ENCODE peak calls at places on chromosomes 11 and 22, in eight cellular contexts. One of them, this sample, is unnamed.

GRCh38 chr11:111935331-111936044 is 1.7 kb upstream of the DIXDC1 start:
- DNase-seq in HTR-8/SVneo: no peak
- DNase-seq in HCEC 1CT: no peak
- DNase-seq in EH: no peak
- DNase-seq in T-helper 1 cell: no peak
- DNase-seq in thoracic aorta: no peak
- DNase-seq in activated T-cell treated with anti-CD3 and anti-CD28 coated beads, Interleukin-2, amount 50 U/mL, for 72 hours: peak
- DNase-seq in left kidney: no peak
- DNase-seq in this sample: no peak

GRCh38 chr11:96967616-96968015 is 577.8 kb downstream of the JRKL start:
- DNase-seq in HTR-8/SVneo: no peak
- DNase-seq in HCEC 1CT: peak
- DNase-seq in EH: no peak
- DNase-seq in T-helper 1 cell: no peak
- DNase-seq in thoracic aorta: no peak
- DNase-seq in activated T-cell treated with anti-CD3 and anti-CD28 coated beads, Interleukin-2, amount 50 U/mL, for 72 hours: no peak
- DNase-seq in left kidney: no peak
- DNase-seq in this sample: no peak

GRCh38 chr11:69948256-69949141 is 129.3 kb upstream of the FGF3 start:
- DNase-seq in HTR-8/SVneo: peak
- DNase-seq in HCEC 1CT: no peak
- DNase-seq in EH: peak
- DNase-seq in T-helper 1 cell: no peak
- DNase-seq in thoracic aorta: peak
- DNase-seq in activated T-cell treated with anti-CD3 and anti-CD28 coated beads, Interleukin-2, amount 50 U/mL, for 72 hours: no peak
- DNase-seq in left kidney: peak
- DNase-seq in this sample: peak

GRCh38 chr11:111605681-111606080 is 3.4 kb downstream of the SIK2 start:
- DNase-seq in HTR-8/SVneo: no peak
- DNase-seq in HCEC 1CT: no peak
- DNase-seq in EH: no peak
- DNase-seq in T-helper 1 cell: no peak
- DNase-seq in thoracic aorta: no peak
- DNase-seq in activated T-cell treated with anti-CD3 and anti-CD28 coated beads, Interleukin-2, amount 50 U/mL, for 72 hours: no peak
- DNase-seq in left kidney: no peak
- DNase-seq in this sample: no peak

GRCh38 chr11:93370260-93370659 is 39.7 kb downstream of the DEUP1 start:
- DNase-seq in HTR-8/SVneo: peak
- DNase-seq in HCEC 1CT: peak
- DNase-seq in EH: peak
- DNase-seq in T-helper 1 cell: no peak
- DNase-seq in thoracic aorta: no peak
- DNase-seq in activated T-cell treated with anti-CD3 and anti-CD28 coated beads, Interleukin-2, amount 50 U/mL, for 72 hours: no peak
- DNase-seq in left kidney: no peak
- DNase-seq in this sample: no peak

GRCh38 chr11:126380909-126381308 is 25.4 kb downstream of the ST3GAL4 start:
- DNase-seq in HTR-8/SVneo: no peak
- DNase-seq in HCEC 1CT: no peak
- DNase-seq in EH: no peak
- DNase-seq in T-helper 1 cell: no peak
- DNase-seq in thoracic aorta: no peak
- DNase-seq in activated T-cell treated with anti-CD3 and anti-CD28 coated beads, Interleukin-2, amount 50 U/mL, for 72 hours: no peak
- DNase-seq in left kidney: no peak
- DNase-seq in this sample: no peak

GRCh38 chr11:72352859-72353551 is 81.3 kb downstream of the CLPB start:
- DNase-seq in HTR-8/SVneo: peak
- DNase-seq in HCEC 1CT: no peak
- DNase-seq in EH: peak
- DNase-seq in T-helper 1 cell: no peak
- DNase-seq in thoracic aorta: no peak
- DNase-seq in activated T-cell treated with anti-CD3 and anti-CD28 coated beads, Interleukin-2, amount 50 U/mL, for 72 hours: peak
- DNase-seq in left kidney: peak
- DNase-seq in this sample: no peak

GRCh38 chr11:5364214-5364613 is 12.9 kb downstream of the OR51B6 start:
- DNase-seq in HTR-8/SVneo: peak
- DNase-seq in HCEC 1CT: peak
- DNase-seq in EH: peak
- DNase-seq in T-helper 1 cell: no peak
- DNase-seq in thoracic aorta: no peak
- DNase-seq in activated T-cell treated with anti-CD3 and anti-CD28 coated beads, Interleukin-2, amount 50 U/mL, for 72 hours: no peak
- DNase-seq in left kidney: no peak
- DNase-seq in this sample: no peak

GRCh38 chr11:20161230-20161918 is 1.1 kb upstream of the DBX1 start:
- DNase-seq in HTR-8/SVneo: no peak
- DNase-seq in HCEC 1CT: no peak
- DNase-seq in EH: peak
- DNase-seq in T-helper 1 cell: no peak
- DNase-seq in thoracic aorta: no peak
- DNase-seq in activated T-cell treated with anti-CD3 and anti-CD28 coated beads, Interleukin-2, amount 50 U/mL, for 72 hours: no peak
- DNase-seq in left kidney: peak
- DNase-seq in this sample: no peak

GRCh38 chr11:46615756-46616155 is 1.3 kb downstream of the HARBI1 start:
- DNase-seq in HTR-8/SVneo: no peak
- DNase-seq in HCEC 1CT: peak
- DNase-seq in EH: peak
- DNase-seq in T-helper 1 cell: no peak
- DNase-seq in thoracic aorta: no peak
- DNase-seq in activated T-cell treated with anti-CD3 and anti-CD28 coated beads, Interleukin-2, amount 50 U/mL, for 72 hours: no peak
- DNase-seq in left kidney: no peak
- DNase-seq in this sample: no peak

GRCh38 chr22:49717322-49717919 is 110.3 kb downstream of the BRD1 start:
- DNase-seq in HTR-8/SVneo: no peak
- DNase-seq in HCEC 1CT: no peak
- DNase-seq in EH: no peak
- DNase-seq in T-helper 1 cell: no peak
- DNase-seq in thoracic aorta: no peak
- DNase-seq in activated T-cell treated with anti-CD3 and anti-CD28 coated beads, Interleukin-2, amount 50 U/mL, for 72 hours: no peak
- DNase-seq in left kidney: no peak
- DNase-seq in this sample: no peak

GRCh38 chr11:67416416-67417335 is 1.2 kb downstream of the CARNS1 start:
- DNase-seq in HTR-8/SVneo: no peak
- DNase-seq in HCEC 1CT: no peak
- DNase-seq in EH: peak
- DNase-seq in T-helper 1 cell: peak
- DNase-seq in thoracic aorta: peak
- DNase-seq in activated T-cell treated with anti-CD3 and anti-CD28 coated beads, Interleukin-2, amount 50 U/mL, for 72 hours: no peak
- DNase-seq in left kidney: peak
- DNase-seq in this sample: peak

GRCh38 chr22:17891427-17892167 is 117.3 kb upstream of the BID start:
- DNase-seq in HTR-8/SVneo: no peak
- DNase-seq in HCEC 1CT: no peak
- DNase-seq in EH: no peak
- DNase-seq in T-helper 1 cell: no peak
- DNase-seq in thoracic aorta: no peak
- DNase-seq in activated T-cell treated with anti-CD3 and anti-CD28 coated beads, Interleukin-2, amount 50 U/mL, for 72 hours: no peak
- DNase-seq in left kidney: no peak
- DNase-seq in this sample: peak

GRCh38 chr22:37711490-37711889 is 14.6 kb downstream of the TRIOBP start:
- DNase-seq in HTR-8/SVneo: no peak
- DNase-seq in HCEC 1CT: no peak
- DNase-seq in EH: no peak
- DNase-seq in T-helper 1 cell: no peak
- DNase-seq in thoracic aorta: no peak
- DNase-seq in activated T-cell treated with anti-CD3 and anti-CD28 coated beads, Interleukin-2, amount 50 U/mL, for 72 hours: no peak
- DNase-seq in left kidney: no peak
- DNase-seq in this sample: no peak

GRCh38 chr22:22431271-22432220 is 77.0 kb downstream of the ZNF280B start:
- DNase-seq in HTR-8/SVneo: peak
- DNase-seq in HCEC 1CT: peak
- DNase-seq in EH: peak
- DNase-seq in T-helper 1 cell: peak
- DNase-seq in thoracic aorta: peak
- DNase-seq in activated T-cell treated with anti-CD3 and anti-CD28 coated beads, Interleukin-2, amount 50 U/mL, for 72 hours: peak
- DNase-seq in left kidney: peak
- DNase-seq in this sample: peak

GRCh38 chr22:30233582-30233981 is 13.0 kb downstream of the LIF start:
- DNase-seq in HTR-8/SVneo: no peak
- DNase-seq in HCEC 1CT: no peak
- DNase-seq in EH: no peak
- DNase-seq in T-helper 1 cell: no peak
- DNase-seq in thoracic aorta: no peak
- DNase-seq in activated T-cell treated with anti-CD3 and anti-CD28 coated beads, Interleukin-2, amount 50 U/mL, for 72 hours: no peak
- DNase-seq in left kidney: no peak
- DNase-seq in this sample: no peak

GRCh38 chr11:134376150-134376921 is 35.7 kb downstream of the B3GAT1 start:
- DNase-seq in HTR-8/SVneo: no peak
- DNase-seq in HCEC 1CT: no peak
- DNase-seq in EH: no peak
- DNase-seq in T-helper 1 cell: no peak
- DNase-seq in thoracic aorta: no peak
- DNase-seq in activated T-cell treated with anti-CD3 and anti-CD28 coated beads, Interleukin-2, amount 50 U/mL, for 72 hours: no peak
- DNase-seq in left kidney: no peak
- DNase-seq in this sample: no peak

GRCh38 chr11:131823772-131824171 is 453.4 kb downstream of the NTM start:
- DNase-seq in HTR-8/SVneo: no peak
- DNase-seq in HCEC 1CT: no peak
- DNase-seq in EH: no peak
- DNase-seq in T-helper 1 cell: no peak
- DNase-seq in thoracic aorta: no peak
- DNase-seq in activated T-cell treated with anti-CD3 and anti-CD28 coated beads, Interleukin-2, amount 50 U/mL, for 72 hours: no peak
- DNase-seq in left kidney: no peak
- DNase-seq in this sample: no peak

GRCh38 chr11:17972987-17973386 is 39.9 kb downstream of the SERGEF start:
- DNase-seq in HTR-8/SVneo: peak
- DNase-seq in HCEC 1CT: peak
- DNase-seq in EH: peak
- DNase-seq in T-helper 1 cell: no peak
- DNase-seq in thoracic aorta: no peak
- DNase-seq in activated T-cell treated with anti-CD3 and anti-CD28 coated beads, Interleukin-2, amount 50 U/mL, for 72 hours: no peak
- DNase-seq in left kidney: peak
- DNase-seq in this sample: peak

GRCh38 chr11:121366970-121367369 is 74.4 kb downstream of the SC5D start:
- DNase-seq in HTR-8/SVneo: no peak
- DNase-seq in HCEC 1CT: no peak
- DNase-seq in EH: no peak
- DNase-seq in T-helper 1 cell: no peak
- DNase-seq in thoracic aorta: no peak
- DNase-seq in activated T-cell treated with anti-CD3 and anti-CD28 coated beads, Interleukin-2, amount 50 U/mL, for 72 hours: no peak
- DNase-seq in left kidney: peak
- DNase-seq in this sample: no peak

GRCh38 chr11:41053894-41054293 is 405.6 kb downstream of the LRRC4C start:
- DNase-seq in HTR-8/SVneo: no peak
- DNase-seq in HCEC 1CT: no peak
- DNase-seq in EH: no peak
- DNase-seq in T-helper 1 cell: no peak
- DNase-seq in thoracic aorta: no peak
- DNase-seq in activated T-cell treated with anti-CD3 and anti-CD28 coated beads, Interleukin-2, amount 50 U/mL, for 72 hours: no peak
- DNase-seq in left kidney: no peak
- DNase-seq in this sample: no peak

GRCh38 chr11:61579398-61580291 is 1.2 kb downstream of the SYT7 start:
- DNase-seq in HTR-8/SVneo: no peak
- DNase-seq in HCEC 1CT: no peak
- DNase-seq in EH: no peak
- DNase-seq in T-helper 1 cell: no peak
- DNase-seq in thoracic aorta: no peak
- DNase-seq in activated T-cell treated with anti-CD3 and anti-CD28 coated beads, Interleukin-2, amount 50 U/mL, for 72 hours: no peak
- DNase-seq in left kidney: no peak
- DNase-seq in this sample: no peak

GRCh38 chr11:78150754-78151153 is 11.3 kb upstream of the ALG8 start:
- DNase-seq in HTR-8/SVneo: no peak
- DNase-seq in HCEC 1CT: no peak
- DNase-seq in EH: no peak
- DNase-seq in T-helper 1 cell: no peak
- DNase-seq in thoracic aorta: no peak
- DNase-seq in activated T-cell treated with anti-CD3 and anti-CD28 coated beads, Interleukin-2, amount 50 U/mL, for 72 hours: no peak
- DNase-seq in left kidney: no peak
- DNase-seq in this sample: no peak

GRCh38 chr11:68939583-68940555 is 36.2 kb downstream of the IGHMBP2 start:
- DNase-seq in HTR-8/SVneo: no peak
- DNase-seq in HCEC 1CT: no peak
- DNase-seq in EH: no peak
- DNase-seq in T-helper 1 cell: no peak
- DNase-seq in thoracic aorta: no peak
- DNase-seq in activated T-cell treated with anti-CD3 and anti-CD28 coated beads, Interleukin-2, amount 50 U/mL, for 72 hours: no peak
- DNase-seq in left kidney: no peak
- DNase-seq in this sample: no peak

GRCh38 chr11:9380773-9381172 is 3.7 kb upstream of the IPO7 start:
- DNase-seq in HTR-8/SVneo: no peak
- DNase-seq in HCEC 1CT: no peak
- DNase-seq in EH: peak
- DNase-seq in T-helper 1 cell: no peak
- DNase-seq in thoracic aorta: no peak
- DNase-seq in activated T-cell treated with anti-CD3 and anti-CD28 coated beads, Interleukin-2, amount 50 U/mL, for 72 hours: no peak
- DNase-seq in left kidney: no peak
- DNase-seq in this sample: no peak

GRCh38 chr11:1772270-1773130 is 8.8 kb upstream of the CTSD start:
- DNase-seq in HTR-8/SVneo: peak
- DNase-seq in HCEC 1CT: peak
- DNase-seq in EH: peak
- DNase-seq in T-helper 1 cell: no peak
- DNase-seq in thoracic aorta: peak
- DNase-seq in activated T-cell treated with anti-CD3 and anti-CD28 coated beads, Interleukin-2, amount 50 U/mL, for 72 hours: peak
- DNase-seq in left kidney: peak
- DNase-seq in this sample: peak

GRCh38 chr11:7635137-7635536 is 38.2 kb downstream of the CYB5R2 start:
- DNase-seq in HTR-8/SVneo: no peak
- DNase-seq in HCEC 1CT: no peak
- DNase-seq in EH: peak
- DNase-seq in T-helper 1 cell: no peak
- DNase-seq in thoracic aorta: no peak
- DNase-seq in activated T-cell treated with anti-CD3 and anti-CD28 coated beads, Interleukin-2, amount 50 U/mL, for 72 hours: no peak
- DNase-seq in left kidney: no peak
- DNase-seq in this sample: no peak

GRCh38 chr11:122656073-122656630 is 630 bp downstream of the UBASH3B start:
- DNase-seq in HTR-8/SVneo: peak
- DNase-seq in HCEC 1CT: peak
- DNase-seq in EH: peak
- DNase-seq in T-helper 1 cell: peak
- DNase-seq in thoracic aorta: no peak
- DNase-seq in activated T-cell treated with anti-CD3 and anti-CD28 coated beads, Interleukin-2, amount 50 U/mL, for 72 hours: peak
- DNase-seq in left kidney: peak
- DNase-seq in this sample: peak

GRCh38 chr11:37110383-37110782 is 512.3 kb upstream of the RAG2 start:
- DNase-seq in HTR-8/SVneo: no peak
- DNase-seq in HCEC 1CT: no peak
- DNase-seq in EH: no peak
- DNase-seq in T-helper 1 cell: no peak
- DNase-seq in thoracic aorta: no peak
- DNase-seq in activated T-cell treated with anti-CD3 and anti-CD28 coated beads, Interleukin-2, amount 50 U/mL, for 72 hours: no peak
- DNase-seq in left kidney: peak
- DNase-seq in this sample: no peak

GRCh38 chr22:40485813-40486610 is 115.6 kb downstream of the SGSM3 start:
- DNase-seq in HTR-8/SVneo: no peak
- DNase-seq in HCEC 1CT: no peak
- DNase-seq in EH: peak
- DNase-seq in T-helper 1 cell: no peak
- DNase-seq in thoracic aorta: no peak
- DNase-seq in activated T-cell treated with anti-CD3 and anti-CD28 coated beads, Interleukin-2, amount 50 U/mL, for 72 hours: no peak
- DNase-seq in left kidney: no peak
- DNase-seq in this sample: no peak

GRCh38 chr22:29773233-29773632 is 6.1 kb downstream of the UQCR10 start:
- DNase-seq in HTR-8/SVneo: peak
- DNase-seq in HCEC 1CT: peak
- DNase-seq in EH: peak
- DNase-seq in T-helper 1 cell: no peak
- DNase-seq in thoracic aorta: no peak
- DNase-seq in activated T-cell treated with anti-CD3 and anti-CD28 coated beads, Interleukin-2, amount 50 U/mL, for 72 hours: no peak
- DNase-seq in left kidney: no peak
- DNase-seq in this sample: peak

GRCh38 chr11:64763804-64764611 is 4.2 kb upstream of the PYGM start:
- DNase-seq in HTR-8/SVneo: no peak
- DNase-seq in HCEC 1CT: no peak
- DNase-seq in EH: no peak
- DNase-seq in T-helper 1 cell: peak
- DNase-seq in thoracic aorta: no peak
- DNase-seq in activated T-cell treated with anti-CD3 and anti-CD28 coated beads, Interleukin-2, amount 50 U/mL, for 72 hours: peak
- DNase-seq in left kidney: peak
- DNase-seq in this sample: no peak

GRCh38 chr22:37020192-37020479 is 594 bp downstream of the MPST start:
- DNase-seq in HTR-8/SVneo: no peak
- DNase-seq in HCEC 1CT: peak
- DNase-seq in EH: peak
- DNase-seq in T-helper 1 cell: no peak
- DNase-seq in thoracic aorta: no peak
- DNase-seq in activated T-cell treated with anti-CD3 and anti-CD28 coated beads, Interleukin-2, amount 50 U/mL, for 72 hours: peak
- DNase-seq in left kidney: peak
- DNase-seq in this sample: peak

GRCh38 chr22:38338772-38339379 is 21.6 kb upstream of the CSNK1E start:
- DNase-seq in HTR-8/SVneo: no peak
- DNase-seq in HCEC 1CT: no peak
- DNase-seq in EH: peak
- DNase-seq in T-helper 1 cell: no peak
- DNase-seq in thoracic aorta: no peak
- DNase-seq in activated T-cell treated with anti-CD3 and anti-CD28 coated beads, Interleukin-2, amount 50 U/mL, for 72 hours: no peak
- DNase-seq in left kidney: no peak
- DNase-seq in this sample: no peak

This sample was measured in A549.